ENCODE peak calls at places on chromosomes 13 and 19, in eight cellular contexts. One of them, this sample, is unnamed.

GRCh38 chr13:99702687-99703319 is 201.5 kb downstream of the TM9SF2 start:
- DNase-seq in H1: no peak
- DNase-seq in K562: no peak
- DNase-seq in WTC11: peak; percentile 38
- DNase-seq in HCT116: no peak
- DNase-seq in HepG2: no peak
- DNase-seq in A549: no peak
- DNase-seq in endothelial cell of umbilical vein: no peak
- DNase-seq in this sample: no peak

GRCh38 chr13:54383604-54384003 is 1355.0 kb downstream of the OLFM4 start:
- DNase-seq in H1: no peak
- DNase-seq in K562: no peak
- DNase-seq in WTC11: no peak
- DNase-seq in HCT116: no peak
- DNase-seq in HepG2: no peak
- DNase-seq in A549: no peak
- DNase-seq in endothelial cell of umbilical vein: no peak
- DNase-seq in this sample: no peak

GRCh38 chr19:50036905-50037304 is 11.1 kb downstream of the ZNF473 start:
- DNase-seq in H1: no peak
- DNase-seq in K562: no peak
- DNase-seq in WTC11: no peak
- DNase-seq in HCT116: no peak
- DNase-seq in HepG2: no peak
- DNase-seq in A549: no peak
- DNase-seq in endothelial cell of umbilical vein: no peak
- DNase-seq in this sample: no peak

GRCh38 chr13:76878043-76878442 is 8.2 kb downstream of the KCTD12 start:
- DNase-seq in H1: no peak
- DNase-seq in K562: no peak
- DNase-seq in WTC11: no peak
- DNase-seq in HCT116: no peak
- DNase-seq in HepG2: no peak
- DNase-seq in A549: no peak
- DNase-seq in endothelial cell of umbilical vein: peak; percentile 64
- DNase-seq in this sample: no peak

GRCh38 chr13:51315658-51316057 is 23.8 kb upstream of the SERPINE3 start:
- DNase-seq in H1: no peak
- DNase-seq in K562: no peak
- DNase-seq in WTC11: no peak
- DNase-seq in HCT116: no peak
- DNase-seq in HepG2: no peak
- DNase-seq in A549: no peak
- DNase-seq in endothelial cell of umbilical vein: no peak
- DNase-seq in this sample: no peak

GRCh38 chr19:12140545-12141404 is 625 bp upstream of the ZNF20 start:
- DNase-seq in H1: peak; percentile 70
- DNase-seq in K562: peak; percentile 77
- DNase-seq in WTC11: peak; percentile 90
- DNase-seq in HCT116: peak; percentile 52
- DNase-seq in HepG2: peak; percentile 77
- DNase-seq in A549: peak; percentile 34
- DNase-seq in endothelial cell of umbilical vein: peak; percentile 73
- DNase-seq in this sample: peak; percentile 89

GRCh38 chr13:34349091-34349722 is 531.3 kb downstream of the RFC3 start:
- DNase-seq in H1: no peak
- DNase-seq in K562: no peak
- DNase-seq in WTC11: no peak
- DNase-seq in HCT116: no peak
- DNase-seq in HepG2: no peak
- DNase-seq in A549: peak; percentile 79
- DNase-seq in endothelial cell of umbilical vein: peak; percentile 81
- DNase-seq in this sample: no peak

GRCh38 chr13:29922281-29922821 is 71.9 kb upstream of the UBL3 start:
- DNase-seq in H1: no peak
- DNase-seq in K562: peak; percentile 20
- DNase-seq in WTC11: no peak
- DNase-seq in HCT116: no peak
- DNase-seq in HepG2: no peak
- DNase-seq in A549: peak; percentile 16
- DNase-seq in endothelial cell of umbilical vein: no peak
- DNase-seq in this sample: peak; percentile 65

GRCh38 chr19:38685666-38686529 is 38.4 kb downstream of the ACTN4 start:
- DNase-seq in H1: no peak
- DNase-seq in K562: no peak
- DNase-seq in WTC11: no peak
- DNase-seq in HCT116: peak; percentile 28
- DNase-seq in HepG2: peak; percentile 65
- DNase-seq in A549: peak; percentile 88
- DNase-seq in endothelial cell of umbilical vein: peak; percentile 92
- DNase-seq in this sample: no peak

GRCh38 chr19:30365121-30365800 is 6.9 kb upstream of the ZNF536 start:
- DNase-seq in H1: no peak
- DNase-seq in K562: no peak
- DNase-seq in WTC11: no peak
- DNase-seq in HCT116: no peak
- DNase-seq in HepG2: no peak
- DNase-seq in A549: no peak
- DNase-seq in endothelial cell of umbilical vein: no peak
- DNase-seq in this sample: no peak

GRCh38 chr19:30366282-30366681 is 5.9 kb upstream of the ZNF536 start:
- DNase-seq in H1: no peak
- DNase-seq in K562: no peak
- DNase-seq in WTC11: no peak
- DNase-seq in HCT116: no peak
- DNase-seq in HepG2: no peak
- DNase-seq in A549: no peak
- DNase-seq in endothelial cell of umbilical vein: no peak
- DNase-seq in this sample: no peak

GRCh38 chr19:30369833-30370232 is 2.4 kb upstream of the ZNF536 start:
- DNase-seq in H1: no peak
- DNase-seq in K562: no peak
- DNase-seq in WTC11: no peak
- DNase-seq in HCT116: no peak
- DNase-seq in HepG2: no peak
- DNase-seq in A549: no peak
- DNase-seq in endothelial cell of umbilical vein: no peak
- DNase-seq in this sample: no peak

GRCh38 chr19:30367421-30367820 is 4.8 kb upstream of the ZNF536 start:
- DNase-seq in H1: no peak
- DNase-seq in K562: no peak
- DNase-seq in WTC11: no peak
- DNase-seq in HCT116: no peak
- DNase-seq in HepG2: no peak
- DNase-seq in A549: no peak
- DNase-seq in endothelial cell of umbilical vein: no peak
- DNase-seq in this sample: no peak

DNA sequence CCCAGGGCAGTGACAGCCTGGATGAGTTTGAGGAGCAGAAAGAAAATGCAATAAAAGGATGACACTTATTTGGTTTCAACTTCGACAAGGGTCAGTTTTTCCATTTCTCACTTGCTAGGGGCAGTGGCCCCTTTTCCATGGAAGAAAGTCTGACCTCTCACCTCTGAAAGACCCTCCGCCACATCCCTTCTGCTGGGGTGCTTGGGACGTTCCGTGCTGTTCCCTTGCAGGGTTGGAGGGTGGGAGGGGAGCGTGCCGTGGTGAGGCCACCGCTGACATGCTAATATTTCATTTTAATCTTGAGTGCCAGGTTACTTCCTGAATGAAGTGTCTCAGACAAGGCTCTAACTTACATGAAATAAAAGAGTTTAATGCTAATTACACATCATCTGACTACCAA is 5.2 kb upstream of the ZNF536 start:
- DNase-seq in H1: no peak
- DNase-seq in K562: no peak
- DNase-seq in WTC11: no peak
- DNase-seq in HCT116: no peak
- DNase-seq in HepG2: no peak
- DNase-seq in A549: no peak
- DNase-seq in endothelial cell of umbilical vein: no peak
- DNase-seq in this sample: no peak
- TF ChIP-seq MAX in H1: no peak
- TF ChIP-seq MAX in K562: no peak
- TF ChIP-seq MAX in WTC11: no peak
- TF ChIP-seq MAX in HCT116: no peak
- TF ChIP-seq MAX in HepG2: no peak
- TF ChIP-seq MAX in A549: no peak
- TF ChIP-seq MAX in endothelial cell of umbilical vein: no peak
- TF ChIP-seq MAX in this sample: no peak

DNA sequence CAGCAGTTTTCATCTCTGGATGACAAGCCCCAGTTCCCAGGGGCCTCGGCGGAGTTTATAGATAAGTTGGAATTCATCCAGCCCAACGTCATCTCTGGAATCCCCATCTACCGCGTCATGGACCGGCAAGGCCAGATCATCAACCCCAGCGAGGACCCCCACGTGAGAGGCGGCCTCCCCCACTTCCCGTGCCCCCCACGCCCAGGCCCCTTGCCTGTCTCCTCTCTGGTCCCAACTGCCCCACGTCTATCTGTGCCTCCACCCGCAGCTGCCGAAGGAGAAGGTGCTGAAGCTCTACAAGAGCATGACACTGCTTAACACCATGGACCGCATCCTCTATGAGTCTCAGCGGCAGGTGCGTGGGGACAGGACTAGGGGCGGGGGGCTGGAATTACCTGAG is 13.0 kb downstream of the BCKDHA start:
- DNase-seq in H1: no peak
- DNase-seq in K562: no peak
- DNase-seq in WTC11: no peak
- DNase-seq in HCT116: no peak
- DNase-seq in HepG2: no peak
- DNase-seq in A549: no peak
- DNase-seq in endothelial cell of umbilical vein: no peak
- DNase-seq in this sample: no peak
- TF ChIP-seq MAX in H1: no peak
- TF ChIP-seq MAX in K562: no peak
- TF ChIP-seq MAX in WTC11: no peak
- TF ChIP-seq MAX in HCT116: no peak
- TF ChIP-seq MAX in HepG2: no peak
- TF ChIP-seq MAX in A549: no peak
- TF ChIP-seq MAX in endothelial cell of umbilical vein: no peak
- TF ChIP-seq MAX in this sample: no peak

GRCh38 chr13:24130134-24130792 is 30.3 kb upstream of the SPATA13 start:
- DNase-seq in H1: no peak
- DNase-seq in K562: no peak
- DNase-seq in WTC11: no peak
- DNase-seq in HCT116: no peak
- DNase-seq in HepG2: no peak
- DNase-seq in A549: no peak
- DNase-seq in endothelial cell of umbilical vein: no peak
- DNase-seq in this sample: no peak
- TF ChIP-seq MAX in H1: no peak
- TF ChIP-seq MAX in K562: no peak
- TF ChIP-seq MAX in WTC11: no peak
- TF ChIP-seq MAX in HCT116: no peak
- TF ChIP-seq MAX in HepG2: no peak
- TF ChIP-seq MAX in A549: no peak
- TF ChIP-seq MAX in endothelial cell of umbilical vein: no peak
- TF ChIP-seq MAX in this sample: no peak

GRCh38 chr19:30439271-30439750 is 67.1 kb downstream of the ZNF536 start:
- DNase-seq in H1: no peak
- DNase-seq in K562: no peak
- DNase-seq in WTC11: no peak
- DNase-seq in HCT116: no peak
- DNase-seq in HepG2: no peak
- DNase-seq in A549: no peak
- DNase-seq in endothelial cell of umbilical vein: no peak
- DNase-seq in this sample: no peak
- TF ChIP-seq MAX in H1: no peak
- TF ChIP-seq MAX in K562: no peak
- TF ChIP-seq MAX in WTC11: no peak
- TF ChIP-seq MAX in HCT116: no peak
- TF ChIP-seq MAX in HepG2: no peak
- TF ChIP-seq MAX in A549: no peak
- TF ChIP-seq MAX in endothelial cell of umbilical vein: no peak
- TF ChIP-seq MAX in this sample: no peak

GRCh38 chr19:45128109-45128508 is 32.7 kb downstream of the NKPD1 start:
- DNase-seq in H1: no peak
- DNase-seq in K562: no peak
- DNase-seq in WTC11: no peak
- DNase-seq in HCT116: no peak
- DNase-seq in HepG2: no peak
- DNase-seq in A549: no peak
- DNase-seq in endothelial cell of umbilical vein: no peak
- DNase-seq in this sample: no peak

GRCh38 chr19:45128806-45129205 is 32.0 kb downstream of the NKPD1 start:
- DNase-seq in H1: no peak
- DNase-seq in K562: no peak
- DNase-seq in WTC11: no peak
- DNase-seq in HCT116: no peak
- DNase-seq in HepG2: no peak
- DNase-seq in A549: no peak
- DNase-seq in endothelial cell of umbilical vein: no peak
- DNase-seq in this sample: no peak

GRCh38 chr19:45130888-45131615 is 29.7 kb downstream of the NKPD1 start:
- DNase-seq in H1: no peak
- DNase-seq in K562: no peak
- DNase-seq in WTC11: no peak
- DNase-seq in HCT116: peak; percentile 19
- DNase-seq in HepG2: peak; percentile 73
- DNase-seq in A549: peak; percentile 54
- DNase-seq in endothelial cell of umbilical vein: peak; percentile 6
- DNase-seq in this sample: no peak

GRCh38 chr19:45133661-45134060 is 27.1 kb downstream of the NKPD1 start:
- DNase-seq in H1: no peak
- DNase-seq in K562: no peak
- DNase-seq in WTC11: no peak
- DNase-seq in HCT116: no peak
- DNase-seq in HepG2: no peak
- DNase-seq in A549: no peak
- DNase-seq in endothelial cell of umbilical vein: no peak
- DNase-seq in this sample: no peak

DNA sequence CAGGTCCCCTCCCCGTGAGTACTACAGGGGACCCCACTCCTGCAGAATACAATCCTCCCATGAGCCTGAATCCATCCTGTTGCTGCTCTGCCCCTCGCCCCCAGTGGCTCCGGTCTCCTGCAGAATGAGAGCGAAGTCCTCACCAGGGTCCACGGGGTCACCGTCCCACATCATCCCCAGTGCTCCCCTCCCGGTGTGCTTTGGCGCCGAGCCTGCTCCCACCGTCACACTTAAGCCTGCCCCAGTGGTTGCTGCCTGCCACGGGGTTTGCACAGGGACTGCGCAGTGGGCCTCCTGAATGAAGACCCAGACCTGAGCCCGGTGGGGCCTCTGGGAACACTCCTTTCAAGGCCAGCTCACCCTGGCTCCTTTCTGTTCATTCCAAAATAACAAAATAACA is 30.5 kb downstream of the NKPD1 start:
- DNase-seq in H1: no peak
- DNase-seq in K562: no peak
- DNase-seq in WTC11: no peak
- DNase-seq in HCT116: no peak
- DNase-seq in HepG2: peak; percentile 23
- DNase-seq in A549: no peak
- DNase-seq in endothelial cell of umbilical vein: no peak
- DNase-seq in this sample: no peak
- TF ChIP-seq MAX in H1: no peak
- TF ChIP-seq MAX in K562: no peak
- TF ChIP-seq MAX in WTC11: no peak
- TF ChIP-seq MAX in HCT116: no peak
- TF ChIP-seq MAX in HepG2: no peak
- TF ChIP-seq MAX in A549: no peak
- TF ChIP-seq MAX in endothelial cell of umbilical vein: no peak
- TF ChIP-seq MAX in this sample: no peak